ENCODE peak calls at places on chromosomes 4 and X, in five cellular contexts. Q, X, L, E and S are unnamed samples.

GRCh38 chr4:48602763-48603162 is 112.7 kb downstream of the ZAR1 start:
- DNase-seq in Q (no peak), X (no peak), L (no peak), E (no peak), S (no peak)

GRCh38 chr4:3316146-3316545 is 23.3 kb downstream of the RGS12 start:
- DNase-seq in Q (no peak), X (no peak), L (no peak), E (no peak), S (no peak)

GRCh38 chr4:180106122-180106521 is 2137.1 kb upstream of the TENM3 start:
- DNase-seq in Q (no peak), X (no peak), L (no peak), E (no peak), S (no peak)

GRCh38 chr4:183987987-183988392 is 82.9 kb downstream of the STOX2 start:
- DNase-seq in Q (no peak), X (peak), L (peak), E (no peak), S (no peak)

GRCh38 chr4:55074386-55074785 is 51.0 kb downstream of the KDR start:
- DNase-seq in Q (no peak), X (no peak), L (no peak), E (no peak), S (no peak)

GRCh38 chr4:102500371-102501175 is 586 bp upstream of the NFKB1 start:
- DNase-seq in Q (peak), X (peak), L (peak), E (no peak), S (no peak)

GRCh38 chr4:51880016-51880915 is 37.3 kb downstream of the DCUN1D4 start:
- DNase-seq in Q (no peak), X (no peak), L (no peak), E (no peak), S (no peak)

GRCh38 chr4:57270350-57270749 is 160.2 kb upstream of the IGFBP7 start:
- DNase-seq in Q (no peak), X (no peak), L (peak), E (no peak), S (no peak)

GRCh38 chr4:52925531-52925968 is 63.4 kb downstream of the RASL11B start:
- DNase-seq in Q (no peak), X (no peak), L (no peak), E (no peak), S (no peak)

GRCh38 chrX:3501833-3502535 is 155.5 kb upstream of the MXRA5 start:
- DNase-seq in Q (no peak), X (no peak), L (peak), E (no peak), S (no peak)

GRCh38 chr4:112153222-112153791 is 8.1 kb downstream of the FAM241A start:
- DNase-seq in Q (peak), X (peak), L (no peak), E (no peak), S (no peak)

GRCh38 chr4:4426511-4427477 is 39.9 kb downstream of the NSG1 start:
- DNase-seq in Q (no peak), X (no peak), L (no peak), E (no peak), S (no peak)

GRCh38 chr4:185640809-185641675 is 105.7 kb upstream of the PDLIM3 start:
- DNase-seq in Q (no peak), X (peak), L (no peak), E (no peak), S (no peak)

GRCh38 chr4:98377626-98378025 is 116.4 kb downstream of the RAP1GDS1 start:
- DNase-seq in Q (no peak), X (no peak), L (no peak), E (no peak), S (no peak)

GRCh38 chrX:136768469-136769084 is 12.2 kb downstream of the ARHGEF6 start:
- DNase-seq in Q (peak), X (peak), L (peak), E (peak), S (peak)

GRCh38 chr4:130125468-130125867 is 1029.5 kb downstream of the C4orf33 start:
- DNase-seq in Q (no peak), X (no peak), L (no peak), E (no peak), S (no peak)

GRCh38 chr4:19844436-19844835 is 407.3 kb upstream of the SLIT2 start:
- DNase-seq in Q (no peak), X (no peak), L (peak), E (no peak), S (no peak)

GRCh38 chr4:69239777-69240176 is 25.2 kb upstream of the UGT2B11 start:
- DNase-seq in Q (no peak), X (peak), L (no peak), E (no peak), S (no peak)

GRCh38 chr4:13476915-13477314 is 7.2 kb downstream of the RAB28 start:
- DNase-seq in Q (no peak), X (peak), L (no peak), E (no peak), S (no peak)

GRCh38 chr4:128381748-128382559 is 94.3 kb upstream of the PGRMC2 start:
- DNase-seq in Q (no peak), X (no peak), L (no peak), E (no peak), S (no peak)

GRCh38 chrX:31356501-31357263 is 284.8 kb upstream of the FTHL17 start:
- DNase-seq in Q (no peak), X (no peak), L (no peak), E (no peak), S (no peak)

GRCh38 chr4:42339935-42340406 is 57.3 kb upstream of the SHISA3 start:
- DNase-seq in Q (no peak), X (no peak), L (peak), E (no peak), S (no peak)